ENCODE peak calls at places on chromosomes 3 and 15, in six cellular contexts. One of them, this sample, is unnamed.

GRCh38 chr3:38130631-38131065 is 6.3 kb downstream of the ACAA1 start:
- DNase-seq in stimulated activated CD4-positive, alpha-beta T cell treated with anti-CD3 and anti-CD28 coated beads, Interleukin-2, amount 100 ng/mL, for 48 hours: no peak
- DNase-seq in progenitor cell of endocrine pancreas: no peak
- DNase-seq in NCI-H2029 treated with DMSO at 0.1 percent for 48 hours: no peak
- DNase-seq in AG04450: no peak
- DNase-seq in activated naive CD8-positive, alpha-beta T cell treated with anti-CD3 and anti-CD28 coated beads, Interleukin-2, amount 50 U/mL, for 24 hours: no peak
- DNase-seq in this sample: no peak

GRCh38 chr3:143526016-143526540 is 322.2 kb downstream of the SLC9A9 start:
- DNase-seq in stimulated activated CD4-positive, alpha-beta T cell treated with anti-CD3 and anti-CD28 coated beads, Interleukin-2, amount 100 ng/mL, for 48 hours: no peak
- DNase-seq in progenitor cell of endocrine pancreas: no peak
- DNase-seq in NCI-H2029 treated with DMSO at 0.1 percent for 48 hours: no peak
- DNase-seq in AG04450: no peak
- DNase-seq in activated naive CD8-positive, alpha-beta T cell treated with anti-CD3 and anti-CD28 coated beads, Interleukin-2, amount 50 U/mL, for 24 hours: no peak
- DNase-seq in this sample: no peak

GRCh38 chr3:55624238-55624637 is 137.1 kb upstream of the WNT5A start:
- DNase-seq in stimulated activated CD4-positive, alpha-beta T cell treated with anti-CD3 and anti-CD28 coated beads, Interleukin-2, amount 100 ng/mL, for 48 hours: no peak
- DNase-seq in progenitor cell of endocrine pancreas: no peak
- DNase-seq in NCI-H2029 treated with DMSO at 0.1 percent for 48 hours: no peak
- DNase-seq in AG04450: no peak
- DNase-seq in activated naive CD8-positive, alpha-beta T cell treated with anti-CD3 and anti-CD28 coated beads, Interleukin-2, amount 50 U/mL, for 24 hours: no peak
- DNase-seq in this sample: no peak

GRCh38 chr15:52139599-52140462 is 27.3 kb upstream of the BCL2L10 start:
- DNase-seq in stimulated activated CD4-positive, alpha-beta T cell treated with anti-CD3 and anti-CD28 coated beads, Interleukin-2, amount 100 ng/mL, for 48 hours: peak
- DNase-seq in progenitor cell of endocrine pancreas: peak
- DNase-seq in NCI-H2029 treated with DMSO at 0.1 percent for 48 hours: no peak
- DNase-seq in AG04450: no peak
- DNase-seq in activated naive CD8-positive, alpha-beta T cell treated with anti-CD3 and anti-CD28 coated beads, Interleukin-2, amount 50 U/mL, for 24 hours: peak
- DNase-seq in this sample: peak

GRCh38 chr3:48935530-48935929 is 16.9 kb downstream of the ARIH2 start:
- DNase-seq in stimulated activated CD4-positive, alpha-beta T cell treated with anti-CD3 and anti-CD28 coated beads, Interleukin-2, amount 100 ng/mL, for 48 hours: no peak
- DNase-seq in progenitor cell of endocrine pancreas: no peak
- DNase-seq in NCI-H2029 treated with DMSO at 0.1 percent for 48 hours: no peak
- DNase-seq in AG04450: no peak
- DNase-seq in activated naive CD8-positive, alpha-beta T cell treated with anti-CD3 and anti-CD28 coated beads, Interleukin-2, amount 50 U/mL, for 24 hours: no peak
- DNase-seq in this sample: no peak

GRCh38 chr3:18087963-18088362 is 337.2 kb downstream of the SATB1 start:
- DNase-seq in stimulated activated CD4-positive, alpha-beta T cell treated with anti-CD3 and anti-CD28 coated beads, Interleukin-2, amount 100 ng/mL, for 48 hours: no peak
- DNase-seq in progenitor cell of endocrine pancreas: no peak
- DNase-seq in NCI-H2029 treated with DMSO at 0.1 percent for 48 hours: no peak
- DNase-seq in AG04450: no peak
- DNase-seq in activated naive CD8-positive, alpha-beta T cell treated with anti-CD3 and anti-CD28 coated beads, Interleukin-2, amount 50 U/mL, for 24 hours: peak
- DNase-seq in this sample: no peak

GRCh38 chr3:2741520-2741919 is 368.7 kb downstream of the IL5RA start:
- DNase-seq in stimulated activated CD4-positive, alpha-beta T cell treated with anti-CD3 and anti-CD28 coated beads, Interleukin-2, amount 100 ng/mL, for 48 hours: no peak
- DNase-seq in progenitor cell of endocrine pancreas: no peak
- DNase-seq in NCI-H2029 treated with DMSO at 0.1 percent for 48 hours: no peak
- DNase-seq in AG04450: no peak
- DNase-seq in activated naive CD8-positive, alpha-beta T cell treated with anti-CD3 and anti-CD28 coated beads, Interleukin-2, amount 50 U/mL, for 24 hours: no peak
- DNase-seq in this sample: no peak

GRCh38 chr3:39752751-39753150 is 56.7 kb upstream of the MYRIP start:
- DNase-seq in stimulated activated CD4-positive, alpha-beta T cell treated with anti-CD3 and anti-CD28 coated beads, Interleukin-2, amount 100 ng/mL, for 48 hours: no peak
- DNase-seq in progenitor cell of endocrine pancreas: no peak
- DNase-seq in NCI-H2029 treated with DMSO at 0.1 percent for 48 hours: no peak
- DNase-seq in AG04450: no peak
- DNase-seq in activated naive CD8-positive, alpha-beta T cell treated with anti-CD3 and anti-CD28 coated beads, Interleukin-2, amount 50 U/mL, for 24 hours: no peak
- DNase-seq in this sample: no peak

GRCh38 chr3:30315452-30315851 is 290.9 kb upstream of the TGFBR2 start:
- DNase-seq in stimulated activated CD4-positive, alpha-beta T cell treated with anti-CD3 and anti-CD28 coated beads, Interleukin-2, amount 100 ng/mL, for 48 hours: no peak
- DNase-seq in progenitor cell of endocrine pancreas: no peak
- DNase-seq in NCI-H2029 treated with DMSO at 0.1 percent for 48 hours: no peak
- DNase-seq in AG04450: no peak
- DNase-seq in activated naive CD8-positive, alpha-beta T cell treated with anti-CD3 and anti-CD28 coated beads, Interleukin-2, amount 50 U/mL, for 24 hours: no peak
- DNase-seq in this sample: no peak

GRCh38 chr3:144677118-144677517 is 705.5 kb downstream of the DIPK2A start:
- DNase-seq in stimulated activated CD4-positive, alpha-beta T cell treated with anti-CD3 and anti-CD28 coated beads, Interleukin-2, amount 100 ng/mL, for 48 hours: no peak
- DNase-seq in progenitor cell of endocrine pancreas: no peak
- DNase-seq in NCI-H2029 treated with DMSO at 0.1 percent for 48 hours: no peak
- DNase-seq in AG04450: no peak
- DNase-seq in activated naive CD8-positive, alpha-beta T cell treated with anti-CD3 and anti-CD28 coated beads, Interleukin-2, amount 50 U/mL, for 24 hours: no peak
- DNase-seq in this sample: no peak

GRCh38 chr15:90790561-90790960 is 73.4 kb downstream of the BLM start:
- DNase-seq in stimulated activated CD4-positive, alpha-beta T cell treated with anti-CD3 and anti-CD28 coated beads, Interleukin-2, amount 100 ng/mL, for 48 hours: no peak
- DNase-seq in progenitor cell of endocrine pancreas: no peak
- DNase-seq in NCI-H2029 treated with DMSO at 0.1 percent for 48 hours: no peak
- DNase-seq in AG04450: no peak
- DNase-seq in activated naive CD8-positive, alpha-beta T cell treated with anti-CD3 and anti-CD28 coated beads, Interleukin-2, amount 50 U/mL, for 24 hours: no peak
- DNase-seq in this sample: no peak

GRCh38 chr15:90647326-90647725 is 69.8 kb upstream of the BLM start:
- DNase-seq in stimulated activated CD4-positive, alpha-beta T cell treated with anti-CD3 and anti-CD28 coated beads, Interleukin-2, amount 100 ng/mL, for 48 hours: no peak
- DNase-seq in progenitor cell of endocrine pancreas: no peak
- DNase-seq in NCI-H2029 treated with DMSO at 0.1 percent for 48 hours: no peak
- DNase-seq in AG04450: no peak
- DNase-seq in activated naive CD8-positive, alpha-beta T cell treated with anti-CD3 and anti-CD28 coated beads, Interleukin-2, amount 50 U/mL, for 24 hours: no peak
- DNase-seq in this sample: no peak

This sample was measured in D721Med.